ENCODE peak calls at places on chromosomes 7 and 10, in ten cellular contexts. I is cardiac muscle cell, W is mesothelial cell of epicardium, Y is OCI-LY7, X is body of pancreas, B is B cell, L is tibial nerve, J is neural progenitor cell, N is heart right ventricle, C is sigmoid colon. A is an unnamed sample.

GRCh38 chr10:75434292-75434691 is 2.9 kb downstream of the LRMDA start:
- DNase-seq in Y (no peak), W (no peak), L (no peak), J (no peak), N (no peak), C (no peak), I (no peak), X (no peak), B (no peak), A (no peak)

GRCh38 chr7:11831727-11832495 is at the start of gene THSD7A:
- DNase-seq in N (peak), C (peak), B (no peak), L (no peak), I (peak), J (peak), Y (no peak), X (peak), W (peak), A (peak)

GRCh38 chr7:22477876-22478450 is 22.0 kb downstream of the STEAP1B start:
- DNase-seq in C (no peak), W (no peak), B (no peak), X (no peak), L (no peak), J (peak), N (no peak), Y (no peak), I (no peak), A (no peak)

GRCh38 chr7:153423190-153423549 is 629.0 kb upstream of the DPP6 start:
- DNase-seq in W (no peak), C (no peak), J (no peak), L (no peak), X (no peak), B (no peak), N (no peak), I (no peak), Y (no peak), A (no peak)

GRCh38 chr7:2123360-2123759 is 109.4 kb downstream of the MAD1L1 start:
- DNase-seq in L (no peak), X (no peak), C (no peak), I (no peak), N (no peak), W (no peak), J (no peak), B (no peak), Y (no peak), A (no peak)

GRCh38 chr10:103265712-103266329 is 11.1 kb upstream of the INA start:
- DNase-seq in J (peak), I (peak), C (no peak), Y (peak), N (no peak), B (no peak), L (peak), W (peak), X (peak), A (peak)

GRCh38 chr7:157609516-157609915 is 272.7 kb downstream of the DNAJB6 start:
- DNase-seq in W (no peak), C (peak), X (no peak), B (no peak), L (no peak), J (no peak), Y (no peak), I (no peak), N (no peak), A (no peak)

GRCh38 chr7:29839302-29839701 is 33.0 kb downstream of the WIPF3 start:
- DNase-seq in I (no peak), N (peak), Y (no peak), C (peak), X (peak), B (no peak), W (no peak), L (peak), J (no peak), A (no peak)

GRCh38 chr10:101687088-101687487 is 7.9 kb downstream of the FBXW4 start:
- DNase-seq in I (no peak), Y (no peak), L (no peak), W (no peak), J (no peak), N (no peak), C (no peak), X (no peak), B (no peak), A (no peak)
- TF ChIP-seq CTCF in I (no peak), Y (no peak), L (no peak), W (no peak), J (no peak), N (no peak), C (no peak), X (no peak), B (no peak), A (no peak)

GRCh38 chr10:35423505-35424306 is 87.4 kb downstream of the CCNY start:
- DNase-seq in B (no peak), Y (no peak), C (no peak), J (no peak), L (no peak), N (no peak), I (no peak), W (no peak), X (no peak), A (no peak)
- TF ChIP-seq CTCF in B (no peak), Y (no peak), C (no peak), J (no peak), L (no peak), N (no peak), I (no peak), W (no peak), X (no peak), A (no peak)

GRCh38 chr10:2076528-2076927 is 339.2 kb upstream of the ADARB2 start:
- DNase-seq in J (peak), B (no peak), L (no peak), N (no peak), X (no peak), I (no peak), C (no peak), W (no peak), Y (no peak), A (no peak)
- TF ChIP-seq CTCF in J (no peak), B (no peak), L (no peak), N (no peak), X (no peak), I (no peak), C (no peak), W (no peak), Y (no peak), A (no peak)

GRCh38 chr7:88044069-88044468 is 110.0 kb downstream of the ADAM22 start:
- DNase-seq in B (no peak), N (no peak), L (no peak), Y (no peak), W (no peak), C (no peak), J (no peak), I (no peak), X (no peak), A (no peak)
- TF ChIP-seq CTCF in B (no peak), N (no peak), L (no peak), Y (no peak), W (no peak), C (no peak), J (no peak), I (no peak), X (no peak), A (no peak)

GRCh38 chr7:95798401-95798930 is 26.1 kb downstream of the DYNC1I1 start:
- DNase-seq in N (no peak), L (no peak), X (no peak), C (no peak), W (no peak), B (no peak), Y (no peak), I (no peak), J (peak), A (no peak)

GRCh38 chr7:95793658-95794057 is 21.3 kb downstream of the DYNC1I1 start:
- DNase-seq in L (no peak), I (no peak), X (no peak), W (no peak), B (no peak), C (no peak), J (no peak), N (no peak), Y (no peak), A (no peak)

GRCh38 chr7:95800787-95801186 is 28.4 kb downstream of the DYNC1I1 start:
- DNase-seq in I (no peak), L (no peak), W (no peak), X (no peak), J (no peak), Y (no peak), C (no peak), N (no peak), B (no peak), A (no peak)

GRCh38 chr7:95796617-95797016 is 24.3 kb downstream of the DYNC1I1 start:
- DNase-seq in W (no peak), Y (no peak), L (no peak), J (no peak), I (no peak), N (no peak), C (no peak), X (no peak), B (no peak), A (no peak)

DNA sequence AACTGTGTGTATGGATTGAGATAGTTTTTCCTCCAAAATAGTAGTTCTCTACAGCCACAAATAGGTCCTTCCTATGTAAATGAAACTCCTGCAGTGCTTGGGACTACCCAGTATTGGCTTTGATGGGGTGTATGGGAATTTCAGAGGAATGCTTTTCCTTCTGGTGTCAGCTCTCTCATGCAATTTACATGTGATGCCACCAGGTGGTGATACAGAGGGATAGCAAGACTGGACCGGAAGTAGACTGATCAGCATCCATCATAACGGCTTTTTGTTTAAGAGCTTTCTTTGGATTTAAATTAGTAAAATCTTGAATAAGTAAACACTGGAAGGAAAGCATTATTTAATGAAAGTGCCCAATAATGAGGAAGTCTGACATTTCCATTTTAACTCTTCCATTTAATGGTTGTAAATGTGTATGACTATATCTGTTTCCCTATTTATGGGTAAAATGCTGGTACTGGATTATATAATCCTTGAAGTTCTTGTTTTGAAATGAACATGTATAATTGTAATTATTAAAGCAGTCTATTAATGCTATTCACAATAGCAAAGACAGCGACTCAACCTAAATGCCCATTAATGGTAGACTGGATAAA is 22.7 kb downstream of the DYNC1I1 start:
- DNase-seq in I (no peak), J (peak), L (no peak), B (no peak), W (no peak), N (no peak), Y (peak), C (no peak), X (no peak), A (no peak)
- TF ChIP-seq CTCF in I (peak), J (peak), L (no peak), B (peak), W (no peak), N (no peak), Y (peak), C (no peak), X (peak), A (peak)

GRCh38 chr10:116268976-116269375 is 4.0 kb downstream of the GFRA1 start:
- DNase-seq in J (no peak), Y (no peak), W (no peak), X (no peak), L (no peak), N (no peak), C (no peak), I (no peak), B (no peak), A (no peak)
- TF ChIP-seq CTCF in J (no peak), Y (no peak), W (no peak), X (no peak), L (no peak), N (no peak), C (no peak), I (no peak), B (no peak), A (no peak)

GRCh38 chr7:64313740-64314491 is at the start of gene ZNF736:
- DNase-seq in I (peak), W (no peak), X (peak), J (no peak), Y (peak), L (peak), B (peak), N (peak), C (peak), A (no peak)

GRCh38 chr7:64312826-64313225 is 935 bp upstream of the ZNF736 start:
- DNase-seq in N (peak), I (no peak), C (no peak), W (no peak), J (no peak), Y (no peak), L (no peak), B (no peak), X (no peak), A (no peak)

GRCh38 chr7:64310426-64310825 is 3.3 kb upstream of the ZNF736 start:
- DNase-seq in I (no peak), X (no peak), W (no peak), Y (no peak), N (no peak), J (no peak), B (no peak), L (no peak), C (no peak), A (no peak)

GRCh38 chr7:64314493-64315020 is 796 bp downstream of the ZNF736 start:
- DNase-seq in N (no peak), L (no peak), C (no peak), W (no peak), B (no peak), J (no peak), Y (peak), I (no peak), X (no peak), A (no peak)
- TF ChIP-seq CTCF in N (no peak), L (no peak), C (no peak), W (no peak), B (no peak), J (no peak), Y (no peak), I (no peak), X (no peak), A (no peak)

GRCh38 chr10:25552283-25552919 is 377.6 kb downstream of the GPR158 start:
- DNase-seq in B (no peak), Y (no peak), N (no peak), I (no peak), C (no peak), X (no peak), W (no peak), L (no peak), J (no peak), A (no peak)

GRCh38 chr10:25557136-25557535 is 376.9 kb upstream of the MYO3A start:
- DNase-seq in B (no peak), Y (no peak), C (no peak), J (no peak), L (no peak), X (no peak), W (no peak), N (no peak), I (no peak), A (no peak)

GRCh38 chr10:25561761-25562160 is 372.3 kb upstream of the MYO3A start:
- DNase-seq in L (no peak), I (no peak), W (no peak), X (no peak), Y (no peak), N (no peak), J (no peak), C (no peak), B (no peak), A (no peak)

GRCh38 chr10:25556457-25556856 is 377.6 kb upstream of the MYO3A start:
- DNase-seq in B (no peak), W (no peak), L (no peak), N (no peak), J (no peak), X (no peak), I (no peak), Y (no peak), C (no peak), A (no peak)

GRCh38 chr10:25555865-25556264 is 378.2 kb upstream of the MYO3A start:
- DNase-seq in C (no peak), X (no peak), N (no peak), J (no peak), I (no peak), L (no peak), B (no peak), W (no peak), Y (peak), A (no peak)
- TF ChIP-seq CTCF in C (no peak), X (no peak), N (no peak), J (peak), I (peak), L (no peak), B (no peak), W (no peak), Y (peak), A (no peak)

DNA sequence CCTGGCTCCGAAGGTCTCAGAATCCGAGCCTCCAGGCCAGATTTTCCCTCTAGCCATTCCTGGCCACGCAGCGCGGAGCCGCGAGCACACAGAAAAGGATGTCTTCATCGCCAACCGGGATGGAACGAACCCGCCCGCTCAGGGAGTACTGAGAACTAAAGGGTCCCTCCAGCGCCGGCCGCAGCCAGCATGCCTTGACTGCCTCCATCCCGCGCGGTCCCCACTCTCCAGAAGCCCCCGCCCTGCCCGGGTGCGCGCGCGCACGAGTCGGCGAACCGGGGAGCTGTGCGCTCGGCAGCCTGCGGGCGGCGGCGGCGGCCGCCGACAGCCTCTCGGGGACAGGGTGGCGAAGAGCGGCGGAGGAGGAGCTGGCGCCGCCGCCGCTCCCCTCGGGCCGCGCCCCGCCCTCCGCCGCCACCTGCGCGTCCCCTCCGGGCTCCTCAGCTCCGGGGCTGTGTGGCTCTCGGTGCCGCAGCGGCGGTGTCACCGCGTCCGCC is 640 bp upstream of the GALNT17 start:
- DNase-seq in B (no peak), Y (no peak), W (peak), C (peak), X (peak), I (peak), L (peak), J (peak), N (peak), A (peak)
- TF ChIP-seq CTCF in B (no peak), Y (no peak), W (no peak), C (no peak), X (no peak), I (no peak), L (peak), J (peak), N (no peak), A (peak)